ENCODE peak calls at places on chromosome 5, in nine cellular contexts. One of them, this sample, is unnamed.

GRCh38 chr5:143898381-143898780 is 86.4 kb downstream of the HMHB1 start:
- DNase-seq in sigmoid colon: no peak
- DNase-seq in tibial nerve: no peak
- DNase-seq in body of pancreas: no peak
- DNase-seq in IMR-90: no peak
- DNase-seq in uterus: no peak
- DNase-seq in K562: no peak
- DNase-seq in A549: no peak
- DNase-seq in breast epithelium: no peak
- DNase-seq in this sample: no peak

GRCh38 chr5:181042722-181043121 is 2.7 kb downstream of the BTNL9 start:
- DNase-seq in sigmoid colon: no peak
- DNase-seq in tibial nerve: no peak
- DNase-seq in body of pancreas: no peak
- DNase-seq in IMR-90: no peak
- DNase-seq in uterus: no peak
- DNase-seq in K562: no peak
- DNase-seq in A549: no peak
- DNase-seq in breast epithelium: no peak
- DNase-seq in this sample: no peak

GRCh38 chr5:15927710-15928380 is 251.7 kb downstream of the MARCHF11 start:
- DNase-seq in sigmoid colon: no peak
- DNase-seq in tibial nerve: no peak
- DNase-seq in body of pancreas: no peak
- DNase-seq in IMR-90: no peak
- DNase-seq in uterus: no peak
- DNase-seq in K562: no peak
- DNase-seq in A549: no peak
- DNase-seq in breast epithelium: no peak
- DNase-seq in this sample: no peak

GRCh38 chr5:86666981-86667380 is 49.2 kb downstream of the COX7C start:
- DNase-seq in sigmoid colon: no peak
- DNase-seq in tibial nerve: no peak
- DNase-seq in body of pancreas: no peak
- DNase-seq in IMR-90: no peak
- DNase-seq in uterus: no peak
- DNase-seq in K562: no peak
- DNase-seq in A549: no peak
- DNase-seq in breast epithelium: no peak
- DNase-seq in this sample: no peak

GRCh38 chr5:171306785-171307591 is 2.1 kb upstream of the TLX3 start:
- DNase-seq in sigmoid colon: no peak
- DNase-seq in tibial nerve: no peak
- DNase-seq in body of pancreas: no peak
- DNase-seq in IMR-90: no peak
- DNase-seq in uterus: no peak
- DNase-seq in K562: no peak
- DNase-seq in A549: no peak
- DNase-seq in breast epithelium: no peak
- DNase-seq in this sample: no peak

GRCh38 chr5:179796877-179797608 is 3.3 kb downstream of the LTC4S start:
- DNase-seq in sigmoid colon: peak; percentile 64
- DNase-seq in tibial nerve: no peak
- DNase-seq in body of pancreas: no peak
- DNase-seq in IMR-90: no peak
- DNase-seq in uterus: peak; percentile 21
- DNase-seq in K562: no peak
- DNase-seq in A549: no peak
- DNase-seq in breast epithelium: no peak
- DNase-seq in this sample: no peak

GRCh38 chr5:71695561-71695960 is 23.5 kb upstream of the CARTPT start:
- DNase-seq in sigmoid colon: no peak
- DNase-seq in tibial nerve: no peak
- DNase-seq in body of pancreas: no peak
- DNase-seq in IMR-90: no peak
- DNase-seq in uterus: no peak
- DNase-seq in K562: no peak
- DNase-seq in A549: no peak
- DNase-seq in breast epithelium: no peak
- DNase-seq in this sample: no peak

GRCh38 chr5:9466677-9467076 is 79.2 kb downstream of the SEMA5A start:
- DNase-seq in sigmoid colon: no peak
- DNase-seq in tibial nerve: no peak
- DNase-seq in body of pancreas: no peak
- DNase-seq in IMR-90: no peak
- DNase-seq in uterus: no peak
- DNase-seq in K562: no peak
- DNase-seq in A549: no peak
- DNase-seq in breast epithelium: no peak
- DNase-seq in this sample: no peak

GRCh38 chr5:148394587-148395019 is 10.8 kb downstream of the FBXO38 start:
- DNase-seq in sigmoid colon: no peak
- DNase-seq in tibial nerve: no peak
- DNase-seq in body of pancreas: no peak
- DNase-seq in IMR-90: no peak
- DNase-seq in uterus: no peak
- DNase-seq in K562: no peak
- DNase-seq in A549: no peak
- DNase-seq in breast epithelium: no peak
- DNase-seq in this sample: no peak

GRCh38 chr5:75461679-75462078 is 49.8 kb downstream of the CERT1 start:
- DNase-seq in sigmoid colon: no peak
- DNase-seq in tibial nerve: no peak
- DNase-seq in body of pancreas: no peak
- DNase-seq in IMR-90: peak; percentile 44
- DNase-seq in uterus: no peak
- DNase-seq in K562: no peak
- DNase-seq in A549: no peak
- DNase-seq in breast epithelium: no peak
- DNase-seq in this sample: no peak

GRCh38 chr5:50595199-50595598 is 71.2 kb upstream of the PARP8 start:
- DNase-seq in sigmoid colon: no peak
- DNase-seq in tibial nerve: no peak
- DNase-seq in body of pancreas: no peak
- DNase-seq in IMR-90: peak; percentile 90
- DNase-seq in uterus: no peak
- DNase-seq in K562: no peak
- DNase-seq in A549: no peak
- DNase-seq in breast epithelium: no peak
- DNase-seq in this sample: no peak

GRCh38 chr5:53089481-53089976 is 20.0 kb downstream of the MOCS2 start:
- DNase-seq in sigmoid colon: no peak
- DNase-seq in tibial nerve: no peak
- DNase-seq in body of pancreas: no peak
- DNase-seq in IMR-90: peak; percentile 34
- DNase-seq in uterus: no peak
- DNase-seq in K562: no peak
- DNase-seq in A549: no peak
- DNase-seq in breast epithelium: no peak
- DNase-seq in this sample: no peak

GRCh38 chr5:154570572-154571324 is 92.7 kb upstream of the HAND1 start:
- DNase-seq in sigmoid colon: no peak
- DNase-seq in tibial nerve: no peak
- DNase-seq in body of pancreas: no peak
- DNase-seq in IMR-90: no peak
- DNase-seq in uterus: no peak
- DNase-seq in K562: no peak
- DNase-seq in A549: no peak
- DNase-seq in breast epithelium: no peak
- DNase-seq in this sample: no peak

GRCh38 chr5:156093024-156093423 is 233.9 kb upstream of the SGCD start:
- DNase-seq in sigmoid colon: no peak
- DNase-seq in tibial nerve: no peak
- DNase-seq in body of pancreas: no peak
- DNase-seq in IMR-90: no peak
- DNase-seq in uterus: no peak
- DNase-seq in K562: no peak
- DNase-seq in A549: no peak
- DNase-seq in breast epithelium: no peak
- DNase-seq in this sample: no peak

GRCh38 chr5:116626272-116626723 is 51.7 kb upstream of the SEMA6A start:
- DNase-seq in sigmoid colon: peak; percentile 92
- DNase-seq in tibial nerve: peak; percentile 97
- DNase-seq in body of pancreas: peak; percentile 78
- DNase-seq in IMR-90: peak; percentile 22
- DNase-seq in uterus: peak; percentile 88
- DNase-seq in K562: peak; percentile 1
- DNase-seq in A549: no peak
- DNase-seq in breast epithelium: peak; percentile 79
- DNase-seq in this sample: peak; percentile 73

GRCh38 chr5:87845734-87846133 is 422.9 kb downstream of the TMEM161B start:
- DNase-seq in sigmoid colon: no peak
- DNase-seq in tibial nerve: no peak
- DNase-seq in body of pancreas: no peak
- DNase-seq in IMR-90: no peak
- DNase-seq in uterus: no peak
- DNase-seq in K562: no peak
- DNase-seq in A549: no peak
- DNase-seq in breast epithelium: no peak
- DNase-seq in this sample: no peak

GRCh38 chr5:180139731-180140626 is 68.4 kb upstream of the RNF130 start:
- DNase-seq in sigmoid colon: peak; percentile 60
- DNase-seq in tibial nerve: no peak
- DNase-seq in body of pancreas: no peak
- DNase-seq in IMR-90: no peak
- DNase-seq in uterus: peak; percentile 6
- DNase-seq in K562: no peak
- DNase-seq in A549: no peak
- DNase-seq in breast epithelium: peak; percentile 43
- DNase-seq in this sample: no peak

GRCh38 chr5:135126688-135127603 is 92.9 kb upstream of the PITX1 start:
- DNase-seq in sigmoid colon: no peak
- DNase-seq in tibial nerve: no peak
- DNase-seq in body of pancreas: peak; percentile 40
- DNase-seq in IMR-90: no peak
- DNase-seq in uterus: no peak
- DNase-seq in K562: no peak
- DNase-seq in A549: peak; percentile 38
- DNase-seq in breast epithelium: no peak
- DNase-seq in this sample: no peak

GRCh38 chr5:56615750-56616149 is 199.6 kb upstream of the MAP3K1 start:
- DNase-seq in sigmoid colon: no peak
- DNase-seq in tibial nerve: no peak
- DNase-seq in body of pancreas: no peak
- DNase-seq in IMR-90: peak; percentile 21
- DNase-seq in uterus: peak; percentile 29
- DNase-seq in K562: no peak
- DNase-seq in A549: no peak
- DNase-seq in breast epithelium: no peak
- DNase-seq in this sample: peak; percentile 38

GRCh38 chr5:107672212-107673105 is 1.7 kb upstream of the EFNA5 start:
- DNase-seq in sigmoid colon: peak; percentile 93
- DNase-seq in tibial nerve: peak; percentile 61
- DNase-seq in body of pancreas: peak; percentile 84
- DNase-seq in IMR-90: peak; percentile 87
- DNase-seq in uterus: peak; percentile 32
- DNase-seq in K562: peak; percentile 31
- DNase-seq in A549: peak; percentile 93
- DNase-seq in breast epithelium: peak; percentile 68
- DNase-seq in this sample: peak; percentile 72
- TF ChIP-seq POLR2A in sigmoid colon: no peak
- TF ChIP-seq POLR2A in tibial nerve: no peak
- TF ChIP-seq POLR2A in body of pancreas: no peak
- TF ChIP-seq POLR2A in IMR-90: no peak
- TF ChIP-seq POLR2A in uterus: no peak
- TF ChIP-seq POLR2A in K562: no peak
- TF ChIP-seq POLR2A in A549: peak; percentile 58
- TF ChIP-seq POLR2A in breast epithelium: no peak
- TF ChIP-seq POLR2A in this sample: no peak

DNA sequence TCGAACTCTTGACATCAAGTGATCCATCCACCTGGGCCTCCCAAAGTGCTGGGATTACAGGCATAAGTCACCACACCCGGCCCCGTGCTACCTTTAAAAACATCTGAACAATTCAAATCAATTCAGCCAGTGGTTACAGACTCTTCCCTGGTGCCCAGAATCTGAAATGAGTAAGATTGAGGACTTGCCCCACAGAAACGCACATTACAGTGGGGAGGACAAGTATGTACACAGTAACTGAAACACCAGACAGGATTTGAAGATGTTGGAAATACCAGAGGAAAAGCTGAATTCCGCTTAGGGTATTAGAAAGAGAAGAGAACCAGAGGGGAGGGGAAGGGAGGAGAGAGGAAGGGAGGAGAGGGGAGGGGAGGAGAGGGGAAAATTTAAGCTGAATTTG is 17.8 kb downstream of the NIM1K start:
- DNase-seq in sigmoid colon: no peak
- DNase-seq in tibial nerve: no peak
- DNase-seq in body of pancreas: no peak
- DNase-seq in IMR-90: no peak
- DNase-seq in uterus: no peak
- DNase-seq in K562: no peak
- DNase-seq in A549: no peak
- DNase-seq in breast epithelium: no peak
- DNase-seq in this sample: no peak
- H3K4me3 ChIP-seq in sigmoid colon: no peak overlapping the region
- H3K4me3 ChIP-seq in tibial nerve: no peak overlapping the region
- H3K4me3 ChIP-seq in body of pancreas: no peak overlapping the region
- H3K4me3 ChIP-seq in IMR-90: no peak overlapping the region
- H3K4me3 ChIP-seq in uterus: no peak overlapping the region
- H3K4me3 ChIP-seq in K562: no peak overlapping the region
- H3K4me3 ChIP-seq in A549: no peak overlapping the region
- H3K4me3 ChIP-seq in breast epithelium: no peak overlapping the region
- H3K4me3 ChIP-seq in this sample: no peak overlapping the region

GRCh38 chr5:6599739-6600138 is 33.1 kb downstream of the NSUN2 start:
- DNase-seq in sigmoid colon: no peak
- DNase-seq in tibial nerve: no peak
- DNase-seq in body of pancreas: no peak
- DNase-seq in IMR-90: no peak
- DNase-seq in uterus: no peak
- DNase-seq in K562: no peak
- DNase-seq in A549: no peak
- DNase-seq in breast epithelium: no peak
- DNase-seq in this sample: no peak
- TF ChIP-seq POLR2A in sigmoid colon: no peak
- TF ChIP-seq POLR2A in tibial nerve: no peak
- TF ChIP-seq POLR2A in body of pancreas: no peak
- TF ChIP-seq POLR2A in IMR-90: no peak
- TF ChIP-seq POLR2A in uterus: no peak
- TF ChIP-seq POLR2A in K562: no peak
- TF ChIP-seq POLR2A in A549: no peak
- TF ChIP-seq POLR2A in breast epithelium: no peak
- TF ChIP-seq POLR2A in this sample: no peak

GRCh38 chr5:130021000-130021399 is 116.7 kb downstream of the CHSY3 start:
- DNase-seq in sigmoid colon: no peak
- DNase-seq in tibial nerve: no peak
- DNase-seq in body of pancreas: no peak
- DNase-seq in IMR-90: no peak
- DNase-seq in uterus: no peak
- DNase-seq in K562: no peak
- DNase-seq in A549: no peak
- DNase-seq in breast epithelium: no peak
- DNase-seq in this sample: no peak
- H3K4me3 ChIP-seq in sigmoid colon: no peak overlapping the region
- H3K4me3 ChIP-seq in tibial nerve: no peak overlapping the region
- H3K4me3 ChIP-seq in body of pancreas: no peak overlapping the region
- H3K4me3 ChIP-seq in IMR-90: no peak overlapping the region
- H3K4me3 ChIP-seq in uterus: no peak overlapping the region
- H3K4me3 ChIP-seq in K562: no peak overlapping the region
- H3K4me3 ChIP-seq in A549: no peak overlapping the region
- H3K4me3 ChIP-seq in breast epithelium: no peak overlapping the region
- H3K4me3 ChIP-seq in this sample: no peak overlapping the region